ENCODE peak calls at places on chromosomes 11 and 22, in five cellular contexts. One of them, this sample, is unnamed.
A peak's percentile ranks its signal among the peaks of the same experiment; 100 is the strongest.

GRCh38 chr11:65911682-65912568 is 6.9 kb downstream of the C11orf68 start:
- DNase-seq in HFF-Myc: no peak
- DNase-seq in IMR-90: peak; percentile 87
- DNase-seq in body of pancreas: peak; percentile 31
- DNase-seq in neural crest cell: peak; percentile 36
- DNase-seq in this sample: no peak

GRCh38 chr11:128388182-128388815 is 199.1 kb downstream of the ETS1 start:
- DNase-seq in HFF-Myc: no peak
- DNase-seq in IMR-90: no peak
- DNase-seq in body of pancreas: no peak
- DNase-seq in neural crest cell: no peak
- DNase-seq in this sample: no peak

GRCh38 chr22:49469896-49470740 is 357.6 kb downstream of the BRD1 start:
- DNase-seq in neural crest cell: no peak
- DNase-seq in body of pancreas: no peak
- DNase-seq in HFF-Myc: no peak
- DNase-seq in IMR-90: no peak
- DNase-seq in this sample: no peak

GRCh38 chr22:30605449-30606110 is 1.4 kb upstream of the TCN2 start:
- DNase-seq in body of pancreas: peak; percentile 61
- DNase-seq in neural crest cell: peak; percentile 48
- DNase-seq in HFF-Myc: no peak
- DNase-seq in IMR-90: peak; percentile 25
- DNase-seq in this sample: peak; percentile 46

GRCh38 chr11:43833657-43834073 is 47.0 kb upstream of the ALKBH3 start:
- DNase-seq in neural crest cell: no peak
- DNase-seq in IMR-90: peak; percentile 90
- DNase-seq in HFF-Myc: no peak
- DNase-seq in body of pancreas: peak; percentile 42
- DNase-seq in this sample: no peak

GRCh38 chr11:10568486-10568941 is at the start of gene LYVE1:
- DNase-seq in HFF-Myc: no peak
- DNase-seq in body of pancreas: peak; percentile 34
- DNase-seq in IMR-90: no peak
- DNase-seq in neural crest cell: no peak
- DNase-seq in this sample: no peak

GRCh38 chr11:59030037-59030436 is 56.1 kb upstream of the GLYATL1B start:
- DNase-seq in body of pancreas: no peak
- DNase-seq in HFF-Myc: no peak
- DNase-seq in neural crest cell: no peak
- DNase-seq in IMR-90: no peak
- DNase-seq in this sample: no peak

GRCh38 chr11:119108151-119108856 is 1.2 kb downstream of the C2CD2L start:
- DNase-seq in body of pancreas: peak; percentile 49
- DNase-seq in IMR-90: peak; percentile 27
- DNase-seq in neural crest cell: no peak
- DNase-seq in HFF-Myc: no peak
- DNase-seq in this sample: no peak

GRCh38 chr11:66311965-66312548 is 4.8 kb downstream of the CD248 start:
- DNase-seq in neural crest cell: peak; percentile 72
- DNase-seq in IMR-90: peak; percentile 89
- DNase-seq in HFF-Myc: no peak
- DNase-seq in body of pancreas: peak; percentile 92
- DNase-seq in this sample: peak; percentile 80

GRCh38 chr22:46593211-46593676 is 26.9 kb upstream of the GRAMD4 start:
- DNase-seq in HFF-Myc: no peak
- DNase-seq in neural crest cell: no peak
- DNase-seq in IMR-90: no peak
- DNase-seq in body of pancreas: no peak
- DNase-seq in this sample: no peak

GRCh38 chr11:33898957-33899356 is 7.1 kb upstream of the LMO2 start:
- DNase-seq in neural crest cell: no peak
- DNase-seq in HFF-Myc: no peak
- DNase-seq in body of pancreas: no peak
- DNase-seq in IMR-90: no peak
- DNase-seq in this sample: no peak
- TF ChIP-seq CTCF in neural crest cell: no peak
- TF ChIP-seq CTCF in HFF-Myc: no peak
- TF ChIP-seq CTCF in body of pancreas: no peak
- TF ChIP-seq CTCF in IMR-90: no peak
- TF ChIP-seq CTCF in this sample: no peak

DNA sequence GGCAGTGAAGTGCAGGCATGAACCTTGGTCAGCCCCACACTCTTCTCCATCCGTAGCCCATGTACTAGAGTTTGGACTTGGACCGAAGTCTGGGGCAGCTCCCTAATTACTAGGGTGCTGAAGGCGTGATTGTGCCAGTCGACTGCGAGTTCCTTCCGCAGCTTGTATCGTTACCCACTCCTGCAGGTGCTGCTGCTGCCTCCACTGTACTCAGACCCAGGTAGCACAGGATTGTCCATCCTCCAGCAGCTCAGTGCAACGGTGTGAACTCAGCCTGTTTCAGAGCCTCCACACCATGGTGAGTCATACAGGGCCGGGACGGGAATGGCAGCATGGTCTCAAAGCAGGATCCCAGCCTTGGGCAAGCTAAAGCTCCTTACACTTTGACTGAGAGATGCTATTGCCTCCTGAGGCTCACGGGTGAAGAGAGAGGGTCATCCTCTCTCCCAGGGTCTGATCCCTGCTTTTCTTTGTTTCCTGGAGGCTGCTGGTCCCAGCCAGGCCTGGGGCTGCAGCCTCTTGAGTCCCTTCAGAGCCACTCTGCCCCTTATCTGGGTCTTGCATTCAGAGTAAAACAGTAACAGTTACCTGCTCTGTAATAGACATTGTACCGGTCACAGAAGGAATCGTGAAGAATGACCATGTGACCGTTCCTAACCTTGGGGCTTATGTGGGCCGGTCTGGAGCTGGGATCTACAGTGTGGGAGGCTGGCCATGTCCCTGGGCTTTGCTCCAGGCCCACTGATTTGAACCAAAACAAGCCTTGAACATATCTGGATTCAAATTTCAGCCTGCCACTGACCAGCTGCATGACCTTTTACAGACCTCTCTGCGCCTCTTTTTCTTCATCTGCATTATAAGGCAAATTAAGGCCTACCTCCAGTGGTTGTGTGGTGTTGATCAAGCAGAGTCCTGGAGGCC is 1.7 kb downstream of the TKFC start:
- DNase-seq in body of pancreas: peak; percentile 56
- DNase-seq in neural crest cell: no peak
- DNase-seq in IMR-90: peak; percentile 57
- DNase-seq in HFF-Myc: peak; percentile 32
- DNase-seq in this sample: no peak
- TF ChIP-seq CTCF in body of pancreas: no peak
- TF ChIP-seq CTCF in neural crest cell: no peak
- TF ChIP-seq CTCF in IMR-90: no peak
- TF ChIP-seq CTCF in HFF-Myc: no peak
- TF ChIP-seq CTCF in this sample: no peak

GRCh38 chr11:70416881-70417280 is 18.6 kb downstream of the CTTN start:
- DNase-seq in body of pancreas: no peak
- DNase-seq in IMR-90: no peak
- DNase-seq in HFF-Myc: no peak
- DNase-seq in neural crest cell: no peak
- DNase-seq in this sample: no peak

GRCh38 chr11:70414341-70415100 is 16.2 kb downstream of the CTTN start:
- DNase-seq in body of pancreas: no peak
- DNase-seq in neural crest cell: no peak
- DNase-seq in IMR-90: no peak
- DNase-seq in HFF-Myc: no peak
- DNase-seq in this sample: no peak

GRCh38 chr11:70413151-70413550 is 14.8 kb downstream of the CTTN start:
- DNase-seq in IMR-90: no peak
- DNase-seq in neural crest cell: no peak
- DNase-seq in body of pancreas: no peak
- DNase-seq in HFF-Myc: no peak
- DNase-seq in this sample: no peak

GRCh38 chr11:70415642-70416395 is 17.5 kb downstream of the CTTN start:
- DNase-seq in body of pancreas: no peak
- DNase-seq in IMR-90: peak; percentile 22
- DNase-seq in neural crest cell: no peak
- DNase-seq in HFF-Myc: peak; percentile 42
- DNase-seq in this sample: no peak

DNA sequence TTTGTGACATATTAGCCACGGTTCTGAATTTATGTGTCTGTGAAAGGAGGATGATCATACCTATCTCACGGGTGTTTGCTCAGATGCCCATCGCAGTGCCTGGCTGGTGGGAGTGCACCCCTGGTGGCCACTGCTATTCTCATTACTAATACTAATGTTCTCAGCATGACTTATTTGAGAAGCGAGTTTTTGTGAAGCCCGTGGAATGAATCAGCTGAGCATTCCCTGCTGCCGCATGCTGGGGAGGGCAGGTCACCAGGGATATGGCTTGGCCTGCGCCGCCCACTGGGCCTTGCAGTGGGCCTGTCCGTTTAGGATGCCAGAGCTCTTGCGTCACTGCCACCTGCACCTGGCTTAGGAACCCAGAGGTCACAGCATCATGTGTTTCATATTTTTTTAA is 16.8 kb downstream of the CTTN start:
- DNase-seq in IMR-90: peak; percentile 96
- DNase-seq in neural crest cell: no peak
- DNase-seq in body of pancreas: no peak
- DNase-seq in HFF-Myc: peak; percentile 15
- DNase-seq in this sample: no peak
- TF ChIP-seq CTCF in IMR-90: peak; percentile 73
- TF ChIP-seq CTCF in neural crest cell: peak; percentile 47
- TF ChIP-seq CTCF in body of pancreas: no peak
- TF ChIP-seq CTCF in HFF-Myc: peak; percentile 45
- TF ChIP-seq CTCF in this sample: no peak

GRCh38 chr22:27393371-27393770 is 408.2 kb downstream of the MN1 start:
- DNase-seq in HFF-Myc: no peak
- DNase-seq in IMR-90: no peak
- DNase-seq in body of pancreas: peak; percentile 41
- DNase-seq in neural crest cell: no peak
- DNase-seq in this sample: no peak
- TF ChIP-seq CTCF in HFF-Myc: no peak
- TF ChIP-seq CTCF in IMR-90: no peak
- TF ChIP-seq CTCF in body of pancreas: no peak
- TF ChIP-seq CTCF in neural crest cell: no peak
- TF ChIP-seq CTCF in this sample: no peak

GRCh38 chr11:34651551-34651950 is 30.7 kb downstream of the EHF start:
- DNase-seq in body of pancreas: no peak
- DNase-seq in HFF-Myc: no peak
- DNase-seq in neural crest cell: no peak
- DNase-seq in IMR-90: peak; percentile 28
- DNase-seq in this sample: no peak

GRCh38 chr11:34650528-34650927 is 29.6 kb downstream of the EHF start:
- DNase-seq in body of pancreas: no peak
- DNase-seq in neural crest cell: no peak
- DNase-seq in HFF-Myc: no peak
- DNase-seq in IMR-90: peak; percentile 22
- DNase-seq in this sample: no peak

GRCh38 chr11:34647532-34647931 is 26.6 kb downstream of the EHF start:
- DNase-seq in HFF-Myc: no peak
- DNase-seq in neural crest cell: no peak
- DNase-seq in body of pancreas: no peak
- DNase-seq in IMR-90: peak; percentile 5
- DNase-seq in this sample: no peak

GRCh38 chr11:34648036-34648435 is 27.1 kb downstream of the EHF start:
- DNase-seq in neural crest cell: no peak
- DNase-seq in IMR-90: no peak
- DNase-seq in HFF-Myc: no peak
- DNase-seq in body of pancreas: no peak
- DNase-seq in this sample: no peak

GRCh38 chr11:34649597-34649996 is 28.7 kb downstream of the EHF start:
- DNase-seq in HFF-Myc: no peak
- DNase-seq in neural crest cell: no peak
- DNase-seq in IMR-90: no peak
- DNase-seq in body of pancreas: no peak
- DNase-seq in this sample: no peak
- TF ChIP-seq CTCF in HFF-Myc: no peak
- TF ChIP-seq CTCF in neural crest cell: no peak
- TF ChIP-seq CTCF in IMR-90: no peak
- TF ChIP-seq CTCF in body of pancreas: no peak
- TF ChIP-seq CTCF in this sample: no peak